ENCODE peak calls at places on chromosomes 12 and 14, in nine cellular contexts. S is A549, Q is spleen, K is prostate gland, M is upper lobe of left lung, E is IMR-90, F is body of pancreas, N is heart left ventricle, I is ovary. P is an unnamed sample.

GRCh38 chr14:72201645-72202044 is 269.4 kb downstream of the RGS6 start:
- DNase-seq in S (no peak), Q (no peak), K (no peak), M (no peak), E (no peak), F (no peak), N (no peak), I (no peak), P (no peak)

GRCh38 chr12:14795028-14795448 is 8.2 kb downstream of the WBP11 start:
- DNase-seq in S (no peak), Q (no peak), K (no peak), M (no peak), E (peak; percentile 75), F (no peak), N (no peak), I (no peak), P (no peak)

GRCh38 chr12:89064780-89065179 is 287.5 kb downstream of the DUSP6 start:
- DNase-seq in S (peak; percentile 6), Q (no peak), K (no peak), M (no peak), E (peak; percentile 71), F (no peak), N (no peak), I (no peak), P (no peak)

GRCh38 chr12:94059394-94060368 is 88.7 kb upstream of the PLXNC1 start:
- DNase-seq in S (no peak), Q (no peak), K (peak; percentile 77), M (peak; percentile 39), E (no peak), F (no peak), N (no peak), I (no peak), P (no peak)

GRCh38 chr14:31312934-31313333 is 105.3 kb upstream of the HECTD1 start:
- DNase-seq in S (no peak), Q (no peak), K (no peak), M (no peak), E (no peak), F (no peak), N (no peak), I (no peak), P (no peak)

GRCh38 chr14:75822522-75823288 is 159.1 kb downstream of the TGFB3 start:
- DNase-seq in S (no peak), Q (no peak), K (no peak), M (no peak), E (peak; percentile 85), F (no peak), N (peak; percentile 26), I (no peak), P (no peak)

GRCh38 chr14:94685166-94685581 is 73.0 kb downstream of the SERPINA3 start:
- DNase-seq in S (peak; percentile 23), Q (peak; percentile 71), K (no peak), M (no peak), E (no peak), F (no peak), N (no peak), I (no peak), P (no peak)

GRCh38 chr14:61149896-61150295 is 131.2 kb downstream of the TMEM30B start:
- DNase-seq in S (no peak), Q (no peak), K (no peak), M (no peak), E (no peak), F (no peak), N (no peak), I (no peak), P (no peak)

GRCh38 chr12:10966314-10966713 is 20.4 kb downstream of the TAS2R50 start:
- DNase-seq in S (no peak), Q (no peak), K (no peak), M (no peak), E (no peak), F (no peak), N (no peak), I (no peak), P (no peak)

GRCh38 chr14:96911499-96912130 is 114.4 kb downstream of the VRK1 start:
- DNase-seq in S (no peak), Q (no peak), K (no peak), M (no peak), E (no peak), F (no peak), N (no peak), I (no peak), P (no peak)

GRCh38 chr14:23366163-23366921 is 1.4 kb upstream of the EFS start:
- DNase-seq in S (no peak), Q (peak; percentile 70), K (peak; percentile 79), M (peak; percentile 59), E (peak; percentile 72), F (no peak), N (peak; percentile 78), I (peak; percentile 86), P (peak; percentile 83)

DNA sequence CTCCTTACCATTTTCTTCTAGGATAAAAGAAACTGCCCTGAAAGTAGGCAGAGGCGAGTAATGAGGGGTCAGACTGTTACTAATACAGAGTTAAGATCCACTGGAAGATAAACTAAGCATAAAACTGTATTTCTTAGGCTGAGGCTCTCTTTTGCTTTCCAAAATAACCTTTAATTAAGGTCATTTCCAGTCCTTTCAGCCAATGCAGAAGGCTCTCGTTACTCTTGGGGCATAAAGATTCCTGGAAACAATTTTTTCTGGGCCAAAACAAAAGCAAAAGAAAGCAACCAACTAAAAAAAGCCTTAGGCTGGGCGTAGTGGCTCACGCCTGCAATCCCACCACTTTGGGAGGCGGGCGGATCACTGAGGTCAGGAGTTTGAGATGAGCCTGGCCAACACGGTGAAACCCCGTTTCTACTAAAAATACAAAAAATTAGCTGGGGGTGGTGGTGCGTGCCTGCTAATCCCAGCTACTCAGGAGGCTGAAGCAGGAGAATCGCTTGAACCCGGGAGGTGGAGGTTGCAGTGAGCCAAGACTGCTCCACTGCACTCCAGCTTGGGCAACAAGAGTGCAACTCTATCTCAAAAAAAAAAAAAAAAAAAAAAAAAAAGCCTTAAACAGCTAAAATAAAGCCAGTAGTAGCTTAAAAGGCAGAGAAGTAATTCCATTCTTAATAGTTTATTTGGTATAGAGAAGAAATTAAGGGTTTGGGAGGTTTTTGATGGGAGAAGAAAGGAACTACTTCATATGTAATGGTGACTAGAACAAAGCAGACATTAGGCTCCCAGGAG is 68.9 kb upstream of the STAC3 start:
- DNase-seq in S (no peak), Q (no peak), K (no peak), M (no peak), E (no peak), F (no peak), N (no peak), I (no peak), P (no peak)
- TF ChIP-seq POLR2A in S (no peak), Q (no peak), K (no peak), M (no peak), E (no peak), F (no peak), N (no peak), I (no peak), P (no peak)

GRCh38 chr12:6828671-6829531 is 694 bp downstream of the P3H3 start:
- DNase-seq in S (peak; percentile 47), Q (peak; percentile 82), K (peak; percentile 46), M (peak; percentile 37), E (peak; percentile 50), F (peak; percentile 60), N (peak; percentile 58), I (peak; percentile 68), P (peak; percentile 59)
- TF ChIP-seq CTCF in S (no peak), Q (no peak), K (no peak), M (no peak), E (no peak), F (no peak), N (no peak), I (no peak), P (no peak)

DNA sequence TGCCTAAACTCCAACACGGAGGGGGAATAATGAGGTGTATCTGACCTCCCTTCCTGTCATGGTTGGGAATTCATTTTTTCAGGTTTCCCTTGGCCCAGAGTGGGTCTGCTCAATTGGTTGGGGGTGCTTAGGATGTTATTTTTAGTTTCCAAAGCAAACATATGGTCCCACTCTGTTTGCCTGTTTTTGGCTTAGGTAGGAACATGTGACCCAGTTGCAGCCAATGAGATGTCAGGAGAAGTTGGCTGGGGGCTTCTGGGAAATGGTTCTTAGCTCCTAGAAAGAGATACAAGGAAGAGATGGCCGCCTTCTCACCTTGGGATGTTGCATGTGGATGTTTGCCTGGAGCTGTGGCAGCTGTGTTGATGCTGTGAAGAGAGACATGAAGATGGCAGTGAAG is 147.9 kb upstream of the RFLNA start:
- DNase-seq in S (no peak), Q (no peak), K (no peak), M (no peak), E (no peak), F (no peak), N (no peak), I (no peak), P (no peak)
- H3K9me3 ChIP-seq in S (peaks cover 12% of the 10 kb centered on the region), Q (peaks cover 9% of the 10 kb centered on the region), K (no peaks in the 10 kb centered on the region), M (no peaks in the 10 kb centered on the region), E (peaks cover 4% of the 10 kb centered on the region), F (peaks cover 5% of the 10 kb centered on the region), N (no peaks in the 10 kb centered on the region), I (no peaks in the 10 kb centered on the region), P (no peaks in the 10 kb centered on the region)

GRCh38 chr12:52876371-52876770 is 27.6 kb upstream of the KRT78 start:
- DNase-seq in S (peak; percentile 23), Q (no peak), K (peak; percentile 93), M (peak; percentile 86), E (no peak), F (no peak), N (peak; percentile 62), I (no peak), P (no peak)

GRCh38 chr12:52877242-52877641 is 27.6 kb downstream of the KRT8 start:
- DNase-seq in S (peak; percentile 35), Q (no peak), K (no peak), M (no peak), E (no peak), F (no peak), N (no peak), I (no peak), P (no peak)

GRCh38 chr12:52878507-52879393 is 26.1 kb downstream of the KRT8 start:
- DNase-seq in S (no peak), Q (no peak), K (peak; percentile 45), M (no peak), E (no peak), F (no peak), N (no peak), I (no peak), P (no peak)

GRCh38 chr12:52874573-52875435 is 26.0 kb upstream of the KRT78 start:
- DNase-seq in S (no peak), Q (no peak), K (no peak), M (no peak), E (no peak), F (no peak), N (no peak), I (no peak), P (no peak)

DNA sequence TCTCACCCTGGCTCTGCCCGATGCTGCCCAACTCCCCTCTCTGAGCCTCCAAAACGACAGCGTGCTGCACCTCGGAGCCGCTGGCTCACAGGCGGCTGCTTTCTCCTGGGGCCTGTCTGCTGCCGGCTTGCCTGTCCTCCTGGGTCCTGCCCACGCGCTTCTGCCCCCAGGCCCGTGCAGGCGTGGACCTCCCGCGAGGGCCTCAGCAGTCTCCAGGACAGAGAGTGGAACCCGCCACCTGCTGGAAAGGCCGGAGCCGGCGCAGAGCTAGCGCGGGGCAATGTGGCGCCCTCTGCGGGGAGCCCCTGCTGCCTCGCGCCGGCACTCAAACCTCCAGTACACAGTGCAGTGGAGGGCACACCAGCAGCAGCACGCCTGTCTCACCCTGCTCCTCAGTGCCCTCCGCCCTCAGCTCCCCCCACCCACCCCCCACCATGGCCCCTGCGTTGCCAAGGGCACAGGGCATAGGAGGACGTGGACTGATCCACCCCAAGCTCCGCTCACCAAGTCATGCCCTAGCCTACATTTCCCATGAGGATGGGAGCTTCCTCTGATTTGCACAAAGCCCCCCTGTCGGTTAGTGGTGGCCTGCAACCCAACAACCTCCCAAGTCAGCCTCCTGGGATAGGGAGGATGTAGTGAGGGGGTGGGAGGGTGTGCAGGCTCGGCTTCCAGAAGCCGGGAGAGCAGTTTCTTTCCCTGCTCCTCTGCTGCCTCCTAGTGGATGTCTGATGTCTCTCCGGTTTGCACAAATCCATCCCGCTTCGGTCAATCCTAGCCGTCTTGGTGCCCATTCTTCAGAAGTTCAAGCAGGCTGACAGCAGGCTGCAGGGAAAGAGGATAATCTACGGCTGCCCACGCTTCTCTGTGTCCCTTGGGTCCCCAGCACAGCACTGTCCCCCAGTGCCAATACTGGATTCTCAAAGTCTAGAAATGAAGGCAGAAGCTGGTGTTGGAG is 25.2 kb downstream of the KRT8 start:
- DNase-seq in S (peak; percentile 98), Q (peak; percentile 91), K (peak; percentile 89), M (peak; percentile 76), E (peak; percentile 86), F (peak; percentile 84), N (peak; percentile 79), I (peak; percentile 79), P (peak; percentile 73)
- TF ChIP-seq POLR2A in S (peak; percentile 23), Q (no peak), K (no peak), M (no peak), E (peak; percentile 52), F (no peak), N (no peak), I (no peak), P (no peak)